ENCODE peak calls at places on chromosomes 3 and 15, in nine cellular contexts. One of them, this sample, is unnamed.

GRCh38 chr3:171777608-171777995 is 32.7 kb downstream of the PLD1 start:
- DNase-seq in keratinocyte: no peak
- DNase-seq in endodermal cell: no peak
- DNase-seq in heart left ventricle: no peak
- DNase-seq in BJ: no peak
- DNase-seq in psoas muscle: no peak
- DNase-seq in AG09309: no peak
- DNase-seq in transverse colon: no peak
- DNase-seq in heart right ventricle: no peak
- DNase-seq in this sample: no peak

GRCh38 chr3:195209836-195210551 is 61.0 kb downstream of the XXYLT1 start:
- DNase-seq in keratinocyte: no peak
- DNase-seq in endodermal cell: no peak
- DNase-seq in heart left ventricle: peak
- DNase-seq in BJ: no peak
- DNase-seq in psoas muscle: peak
- DNase-seq in AG09309: no peak
- DNase-seq in transverse colon: no peak
- DNase-seq in heart right ventricle: peak
- DNase-seq in this sample: no peak

GRCh38 chr3:81666502-81667121 is 94.8 kb downstream of the GBE1 start:
- DNase-seq in keratinocyte: no peak
- DNase-seq in endodermal cell: no peak
- DNase-seq in heart left ventricle: no peak
- DNase-seq in BJ: no peak
- DNase-seq in psoas muscle: no peak
- DNase-seq in AG09309: peak
- DNase-seq in transverse colon: no peak
- DNase-seq in heart right ventricle: no peak
- DNase-seq in this sample: no peak

GRCh38 chr15:70133296-70133695 is 35.6 kb upstream of the TLE3 start:
- DNase-seq in keratinocyte: no peak
- DNase-seq in endodermal cell: no peak
- DNase-seq in heart left ventricle: no peak
- DNase-seq in BJ: no peak
- DNase-seq in psoas muscle: no peak
- DNase-seq in AG09309: no peak
- DNase-seq in transverse colon: no peak
- DNase-seq in heart right ventricle: no peak
- DNase-seq in this sample: no peak

GRCh38 chr3:196111939-196112386 is 30.1 kb upstream of the TFRC start:
- DNase-seq in keratinocyte: no peak
- DNase-seq in endodermal cell: no peak
- DNase-seq in heart left ventricle: no peak
- DNase-seq in BJ: no peak
- DNase-seq in psoas muscle: no peak
- DNase-seq in AG09309: no peak
- DNase-seq in transverse colon: no peak
- DNase-seq in heart right ventricle: no peak
- DNase-seq in this sample: no peak

GRCh38 chr3:99711361-99711760 is 73.0 kb downstream of the COL8A1 start:
- DNase-seq in keratinocyte: no peak
- DNase-seq in endodermal cell: no peak
- DNase-seq in heart left ventricle: peak
- DNase-seq in BJ: no peak
- DNase-seq in psoas muscle: peak
- DNase-seq in AG09309: no peak
- DNase-seq in transverse colon: no peak
- DNase-seq in heart right ventricle: no peak
- DNase-seq in this sample: peak

GRCh38 chr3:67090472-67090871 is 92.4 kb downstream of the KBTBD8 start:
- DNase-seq in keratinocyte: no peak
- DNase-seq in endodermal cell: no peak
- DNase-seq in heart left ventricle: no peak
- DNase-seq in BJ: peak
- DNase-seq in psoas muscle: no peak
- DNase-seq in AG09309: peak
- DNase-seq in transverse colon: no peak
- DNase-seq in heart right ventricle: no peak
- DNase-seq in this sample: peak

GRCh38 chr3:186930639-186931486 is 537 bp downstream of the ST6GAL1 start:
- DNase-seq in keratinocyte: no peak
- DNase-seq in endodermal cell: peak
- DNase-seq in heart left ventricle: peak
- DNase-seq in BJ: no peak
- DNase-seq in psoas muscle: peak
- DNase-seq in AG09309: no peak
- DNase-seq in transverse colon: peak
- DNase-seq in heart right ventricle: peak
- DNase-seq in this sample: no peak

GRCh38 chr15:69668963-69669362 is 216.3 kb downstream of the RPLP1 start:
- DNase-seq in keratinocyte: no peak
- DNase-seq in endodermal cell: no peak
- DNase-seq in heart left ventricle: peak
- DNase-seq in BJ: no peak
- DNase-seq in psoas muscle: peak
- DNase-seq in AG09309: no peak
- DNase-seq in transverse colon: peak
- DNase-seq in heart right ventricle: peak
- DNase-seq in this sample: no peak

GRCh38 chr3:50687127-50687751 is 12.5 kb downstream of the DOCK3 start:
- DNase-seq in keratinocyte: no peak
- DNase-seq in endodermal cell: no peak
- DNase-seq in heart left ventricle: no peak
- DNase-seq in BJ: no peak
- DNase-seq in psoas muscle: no peak
- DNase-seq in AG09309: no peak
- DNase-seq in transverse colon: no peak
- DNase-seq in heart right ventricle: no peak
- DNase-seq in this sample: no peak

GRCh38 chr3:32177702-32178198 is 60.7 kb upstream of the CMTM8 start:
- DNase-seq in keratinocyte: peak
- DNase-seq in endodermal cell: peak
- DNase-seq in heart left ventricle: peak
- DNase-seq in BJ: no peak
- DNase-seq in psoas muscle: no peak
- DNase-seq in AG09309: peak
- DNase-seq in transverse colon: peak
- DNase-seq in heart right ventricle: no peak
- DNase-seq in this sample: peak

GRCh38 chr15:28274635-28275034 is 47.3 kb downstream of the HERC2 start:
- DNase-seq in keratinocyte: no peak
- DNase-seq in endodermal cell: no peak
- DNase-seq in heart left ventricle: no peak
- DNase-seq in BJ: no peak
- DNase-seq in psoas muscle: no peak
- DNase-seq in AG09309: no peak
- DNase-seq in transverse colon: no peak
- DNase-seq in heart right ventricle: no peak
- DNase-seq in this sample: no peak

GRCh38 chr3:159761377-159761776 is 227.3 kb upstream of the IL12A start:
- DNase-seq in keratinocyte: no peak
- DNase-seq in endodermal cell: no peak
- DNase-seq in heart left ventricle: peak
- DNase-seq in BJ: no peak
- DNase-seq in psoas muscle: no peak
- DNase-seq in AG09309: peak
- DNase-seq in transverse colon: peak
- DNase-seq in heart right ventricle: peak
- DNase-seq in this sample: no peak

GRCh38 chr3:12287727-12288465 is 974 bp upstream of the PPARG start:
- DNase-seq in keratinocyte: no peak
- DNase-seq in endodermal cell: peak
- DNase-seq in heart left ventricle: peak
- DNase-seq in BJ: no peak
- DNase-seq in psoas muscle: peak
- DNase-seq in AG09309: no peak
- DNase-seq in transverse colon: peak
- DNase-seq in heart right ventricle: peak
- DNase-seq in this sample: no peak
- H3K4me3 ChIP-seq in keratinocyte: peak
- H3K4me3 ChIP-seq in endodermal cell: peak
- H3K4me3 ChIP-seq in heart left ventricle: peak
- H3K4me3 ChIP-seq in BJ: peak
- H3K4me3 ChIP-seq in psoas muscle: peak
- H3K4me3 ChIP-seq in AG09309: peak
- H3K4me3 ChIP-seq in transverse colon: peak
- H3K4me3 ChIP-seq in heart right ventricle: peak
- H3K4me3 ChIP-seq in this sample: peak

GRCh38 chr3:41601404-41601987 is 360.4 kb downstream of the ULK4 start:
- DNase-seq in keratinocyte: no peak
- DNase-seq in endodermal cell: no peak
- DNase-seq in heart left ventricle: no peak
- DNase-seq in BJ: no peak
- DNase-seq in psoas muscle: no peak
- DNase-seq in AG09309: no peak
- DNase-seq in transverse colon: no peak
- DNase-seq in heart right ventricle: no peak
- DNase-seq in this sample: no peak
- H3K4me3 ChIP-seq in keratinocyte: no peak
- H3K4me3 ChIP-seq in endodermal cell: no peak
- H3K4me3 ChIP-seq in heart left ventricle: no peak
- H3K4me3 ChIP-seq in BJ: no peak
- H3K4me3 ChIP-seq in psoas muscle: no peak
- H3K4me3 ChIP-seq in AG09309: no peak
- H3K4me3 ChIP-seq in transverse colon: no peak
- H3K4me3 ChIP-seq in heart right ventricle: no peak
- H3K4me3 ChIP-seq in this sample: no peak

DNA sequence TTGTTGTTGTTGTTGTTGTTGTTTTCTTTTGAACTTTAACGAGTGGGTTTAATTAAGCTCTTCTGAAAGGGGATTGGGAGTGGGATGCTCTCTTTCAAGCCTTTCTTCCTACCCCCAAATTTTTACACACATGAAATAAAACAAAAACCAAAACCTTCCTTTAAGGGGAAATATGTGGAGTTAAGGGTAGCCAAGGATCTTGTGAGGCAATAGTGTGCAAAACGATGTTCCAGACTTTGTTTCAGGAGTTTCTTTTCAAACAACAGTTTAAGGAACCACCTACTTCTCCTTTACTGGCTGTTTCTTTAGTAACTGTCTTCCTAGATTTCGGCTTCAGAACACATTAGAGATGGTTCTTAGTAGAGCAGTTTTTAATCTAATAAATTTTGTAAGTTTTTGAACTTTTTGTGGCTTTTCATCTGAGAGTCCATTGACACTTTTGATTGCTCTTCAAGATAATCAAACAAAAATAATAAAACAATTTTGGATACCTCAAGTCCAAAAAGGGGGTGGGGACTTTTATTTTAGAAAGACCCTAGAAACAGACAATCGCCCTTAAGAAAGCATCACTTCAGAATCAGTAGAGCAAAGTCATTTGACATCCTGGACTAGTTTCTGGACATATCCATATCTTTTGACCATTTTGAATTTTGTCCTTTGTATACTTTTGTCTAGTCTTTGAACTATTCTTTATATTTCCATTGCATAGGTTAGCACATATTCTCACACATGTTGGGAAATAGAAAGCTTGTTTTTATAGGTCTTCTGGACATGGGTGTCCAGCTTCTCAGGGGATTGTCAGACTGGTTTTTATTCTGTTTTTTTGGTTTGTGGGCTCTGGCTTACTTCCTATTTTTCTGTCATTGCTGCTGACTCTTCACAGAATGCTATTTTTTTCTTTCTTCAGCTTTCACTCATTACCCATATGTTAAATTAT is 6.0 kb downstream of the DIPK2A start:
- DNase-seq in keratinocyte: no peak
- DNase-seq in endodermal cell: no peak
- DNase-seq in heart left ventricle: no peak
- DNase-seq in BJ: no peak
- DNase-seq in psoas muscle: no peak
- DNase-seq in AG09309: no peak
- DNase-seq in transverse colon: no peak
- DNase-seq in heart right ventricle: no peak
- DNase-seq in this sample: no peak
- H3K4me3 ChIP-seq in keratinocyte: no peak
- H3K4me3 ChIP-seq in endodermal cell: peak
- H3K4me3 ChIP-seq in heart left ventricle: peak
- H3K4me3 ChIP-seq in BJ: peak
- H3K4me3 ChIP-seq in psoas muscle: peak
- H3K4me3 ChIP-seq in AG09309: no peak
- H3K4me3 ChIP-seq in transverse colon: no peak
- H3K4me3 ChIP-seq in heart right ventricle: no peak
- H3K4me3 ChIP-seq in this sample: no peak

GRCh38 chr3:169699070-169699469 is 35.6 kb upstream of the MECOM start:
- DNase-seq in keratinocyte: no peak
- DNase-seq in endodermal cell: no peak
- DNase-seq in heart left ventricle: no peak
- DNase-seq in BJ: no peak
- DNase-seq in psoas muscle: no peak
- DNase-seq in AG09309: no peak
- DNase-seq in transverse colon: no peak
- DNase-seq in heart right ventricle: no peak
- DNase-seq in this sample: no peak

GRCh38 chr3:169695051-169695450 is 31.5 kb upstream of the MECOM start:
- DNase-seq in keratinocyte: no peak
- DNase-seq in endodermal cell: no peak
- DNase-seq in heart left ventricle: no peak
- DNase-seq in BJ: no peak
- DNase-seq in psoas muscle: no peak
- DNase-seq in AG09309: no peak
- DNase-seq in transverse colon: no peak
- DNase-seq in heart right ventricle: no peak
- DNase-seq in this sample: peak

GRCh38 chr3:169699536-169700050 is 36.1 kb upstream of the MECOM start:
- DNase-seq in keratinocyte: no peak
- DNase-seq in endodermal cell: no peak
- DNase-seq in heart left ventricle: peak
- DNase-seq in BJ: no peak
- DNase-seq in psoas muscle: peak
- DNase-seq in AG09309: no peak
- DNase-seq in transverse colon: no peak
- DNase-seq in heart right ventricle: peak
- DNase-seq in this sample: peak

DNA sequence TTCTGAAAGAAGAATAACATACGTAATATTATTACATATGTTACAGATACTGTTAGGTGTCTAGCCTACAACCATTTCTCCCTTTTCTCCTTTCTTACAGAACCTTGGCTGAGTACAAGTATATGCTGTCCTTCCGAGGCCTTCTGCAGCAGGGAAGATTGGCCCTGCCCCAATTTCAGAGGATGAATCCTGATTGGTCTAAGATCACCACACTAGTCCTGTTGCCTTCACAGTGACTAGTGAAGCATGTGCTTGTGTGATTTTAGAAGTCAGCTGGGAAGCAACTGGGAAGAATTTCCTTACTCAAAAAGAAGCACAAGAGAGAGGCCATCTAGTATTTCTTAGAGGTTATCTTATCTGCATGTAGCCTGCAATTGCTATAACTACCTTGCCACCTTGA is 30.6 kb upstream of the MECOM start:
- DNase-seq in keratinocyte: no peak
- DNase-seq in endodermal cell: no peak
- DNase-seq in heart left ventricle: no peak
- DNase-seq in BJ: no peak
- DNase-seq in psoas muscle: no peak
- DNase-seq in AG09309: no peak
- DNase-seq in transverse colon: no peak
- DNase-seq in heart right ventricle: no peak
- DNase-seq in this sample: no peak
- H3K4me3 ChIP-seq in keratinocyte: no peak
- H3K4me3 ChIP-seq in endodermal cell: no peak
- H3K4me3 ChIP-seq in heart left ventricle: no peak
- H3K4me3 ChIP-seq in BJ: no peak
- H3K4me3 ChIP-seq in psoas muscle: no peak
- H3K4me3 ChIP-seq in AG09309: no peak
- H3K4me3 ChIP-seq in transverse colon: no peak
- H3K4me3 ChIP-seq in heart right ventricle: no peak
- H3K4me3 ChIP-seq in this sample: no peak